ENCODE peak calls at places on chromosome X, in six cellular contexts. L is A549, Q is HCT116, M is SK-N-SH, H is Panc1, X is K562. G is an unnamed sample.

GRCh38 chrX:152881289-152881688 is 16.6 kb upstream of the ZNF185 start:
- DNase-seq in L (no peak), Q (no peak), M (no peak), H (no peak), X (no peak), G (no peak)

GRCh38 chrX:76253432-76253831 is 80.6 kb downstream of the PBDC1 start:
- DNase-seq in L (peak), Q (peak), M (peak), H (peak), X (peak), G (peak)

GRCh38 chrX:74492720-74493201 is 71.5 kb downstream of the SLC16A2 start:
- DNase-seq in L (peak), Q (no peak), M (peak), H (no peak), X (no peak), G (peak)

GRCh38 chrX:71454222-71454621 is 78.7 kb upstream of the OGT start:
- DNase-seq in L (no peak), Q (no peak), M (no peak), H (no peak), X (no peak), G (no peak)

GRCh38 chrX:43165343-43165920 is 387.5 kb upstream of the PPP1R2C start:
- DNase-seq in L (no peak), Q (no peak), M (no peak), H (no peak), X (no peak), G (no peak)

GRCh38 chrX:18146954-18147353 is 73.7 kb downstream of the BEND2 start:
- DNase-seq in L (peak), Q (no peak), M (no peak), H (no peak), X (peak), G (peak)

GRCh38 chrX:21963736-21964135 is 23.2 kb downstream of the SMS start:
- DNase-seq in L (no peak), Q (no peak), M (no peak), H (no peak), X (no peak), G (no peak)

GRCh38 chrX:65686246-65686645 is 18.8 kb downstream of the MSN start:
- DNase-seq in L (no peak), Q (no peak), M (no peak), H (no peak), X (no peak), G (no peak)

GRCh38 chrX:24014388-24015018 is 12.5 kb downstream of the KLHL15 start:
- DNase-seq in L (no peak), Q (no peak), M (no peak), H (no peak), X (no peak), G (no peak)

GRCh38 chrX:71514367-71515038 is 18.4 kb upstream of the OGT start:
- DNase-seq in L (no peak), Q (no peak), M (no peak), H (no peak), X (no peak), G (no peak)

GRCh38 chrX:81114757-81115156 is 87.0 kb downstream of the HMGN5 start:
- DNase-seq in L (no peak), Q (no peak), M (no peak), H (no peak), X (no peak), G (no peak)

GRCh38 chrX:141158084-141158483 is 18.8 kb downstream of the LDOC1 start:
- DNase-seq in L (no peak), Q (no peak), M (no peak), H (no peak), X (no peak), G (no peak)

GRCh38 chrX:106919932-106920452 is at the start of gene CLDN2:
- DNase-seq in L (no peak), Q (no peak), M (no peak), H (no peak), X (no peak), G (peak)

GRCh38 chrX:8834393-8834792 is 33.2 kb upstream of the FAM9A start:
- DNase-seq in L (no peak), Q (no peak), M (no peak), H (no peak), X (no peak), G (no peak)

GRCh38 chrX:85243761-85244410 is at the start of the genes SATL1 and ZNF711:
- DNase-seq in L (peak), Q (peak), M (peak), H (no peak), X (peak), G (peak)

GRCh38 chrX:368811-369562 is 17.7 kb downstream of the PPP2R3B start:
- DNase-seq in L (peak), Q (no peak), M (no peak), H (no peak), X (no peak), G (peak)

GRCh38 chrX:119753639-119754257 is 4.6 kb upstream of the SOWAHD start:
- DNase-seq in L (peak), Q (peak), M (peak), H (peak), X (peak), G (peak)

GRCh38 chrX:130851569-130851968 is 51.4 kb downstream of the ENOX2 start:
- DNase-seq in L (no peak), Q (no peak), M (no peak), H (no peak), X (no peak), G (no peak)

GRCh38 chrX:130861462-130861861 is 41.5 kb downstream of the ENOX2 start:
- DNase-seq in L (no peak), Q (no peak), M (no peak), H (no peak), X (no peak), G (no peak)

GRCh38 chrX:130857207-130857606 is 45.8 kb downstream of the ENOX2 start:
- DNase-seq in L (no peak), Q (no peak), M (no peak), H (no peak), X (no peak), G (no peak)
- H3K4me3 ChIP-seq in L (no peak), Q (no peak), M (no peak), H (no peak), X (no peak), G (no peak)

DNA sequence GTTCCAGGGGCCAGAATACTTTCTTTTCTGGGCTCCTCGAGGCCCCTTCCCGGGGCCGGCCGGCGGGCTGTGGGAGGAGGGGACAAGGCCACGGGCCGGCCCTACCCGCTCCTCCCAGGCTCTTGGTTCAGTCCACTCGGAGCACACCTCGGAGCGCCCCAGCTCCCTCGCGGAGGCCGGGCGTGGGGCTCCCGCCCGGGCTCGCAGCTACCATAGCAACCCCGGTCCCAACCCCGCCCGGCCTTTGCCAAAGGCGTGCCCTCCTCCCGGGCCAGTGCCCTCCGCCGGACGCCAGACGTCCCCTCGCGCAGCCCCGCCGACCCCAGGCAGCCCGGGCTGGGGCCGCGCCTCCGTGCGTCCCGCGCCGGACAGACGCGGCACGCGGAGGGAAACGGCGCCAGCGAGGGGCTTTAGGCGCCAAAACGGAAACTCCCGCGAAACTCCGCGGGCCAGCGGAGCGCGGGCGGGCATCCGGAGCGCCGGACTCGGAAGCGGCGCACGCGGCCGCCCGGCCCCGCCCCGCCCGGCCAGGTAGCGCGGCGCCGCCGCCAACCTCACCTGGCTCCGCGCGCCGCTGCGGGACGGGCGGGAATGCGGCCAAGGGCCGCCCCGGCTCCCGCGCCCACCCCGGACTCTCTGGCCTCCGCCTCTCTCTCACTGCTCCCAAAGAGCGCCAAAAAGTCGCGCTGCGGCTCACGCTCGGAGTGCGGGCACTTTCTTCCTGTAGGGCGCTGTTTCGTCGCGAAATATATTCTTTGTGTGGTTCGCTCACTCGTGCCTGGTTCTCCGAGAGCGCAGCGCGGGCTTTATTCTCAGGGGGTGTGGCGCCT is 633 bp upstream of the MBNL3 start:
- DNase-seq in L (peak), Q (no peak), M (peak), H (no peak), X (no peak), G (peak)
- TF ChIP-seq REST in L (no peak), Q (no peak), M (no peak), H (no peak), X (no peak), G (no peak)

DNA sequence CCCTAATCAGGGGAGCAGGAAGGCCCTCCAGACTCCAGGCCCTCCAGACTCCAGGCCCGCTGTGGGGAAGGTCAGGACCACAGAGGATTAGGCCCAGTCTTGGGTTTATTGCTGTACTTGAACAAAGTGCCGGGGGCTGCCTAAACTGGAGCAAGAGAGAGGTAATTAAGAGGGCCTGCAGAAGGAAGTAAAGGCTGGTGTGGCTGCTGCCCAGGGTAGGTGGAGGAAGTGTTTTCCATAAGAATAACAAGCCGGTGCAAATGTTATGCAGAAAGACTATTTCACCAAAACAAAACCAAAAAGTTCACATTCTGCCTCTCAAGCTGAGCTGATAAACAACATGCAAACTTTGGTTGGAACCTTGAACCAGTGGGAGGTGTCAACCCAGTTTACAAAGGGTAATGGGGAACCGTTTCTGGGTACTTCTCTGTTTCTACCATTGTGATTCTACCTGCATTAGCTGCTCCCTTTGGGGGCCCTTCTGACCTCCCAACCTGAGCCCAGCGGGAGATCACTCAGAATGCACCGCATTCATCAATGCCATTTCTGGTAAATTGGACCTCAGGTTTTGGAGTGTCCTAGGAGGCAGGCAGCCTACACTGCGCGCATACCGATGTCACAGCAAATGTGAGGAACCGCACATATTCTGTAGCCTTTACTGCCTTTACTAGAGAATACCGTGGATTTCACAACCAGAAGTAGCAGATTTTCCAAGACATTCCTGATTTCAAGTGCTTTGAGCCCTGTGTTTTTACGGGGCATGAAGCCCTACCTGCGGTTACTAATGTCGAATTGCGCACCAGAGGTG is 59.7 kb upstream of the BCOR start:
- DNase-seq in L (no peak), Q (no peak), M (no peak), H (no peak), X (no peak), G (peak)
- H3K4me3 ChIP-seq in L (peak), Q (peak), M (no peak), H (peak), X (no peak), G (peak)

GRCh38 chrX:123846598-123847038 is 13.2 kb upstream of the XIAP start:
- DNase-seq in L (peak), Q (no peak), M (no peak), H (peak), X (no peak), G (no peak)
- TF ChIP-seq REST in L (no peak), Q (no peak), M (no peak), H (no peak), X (no peak), G (no peak)

DNA sequence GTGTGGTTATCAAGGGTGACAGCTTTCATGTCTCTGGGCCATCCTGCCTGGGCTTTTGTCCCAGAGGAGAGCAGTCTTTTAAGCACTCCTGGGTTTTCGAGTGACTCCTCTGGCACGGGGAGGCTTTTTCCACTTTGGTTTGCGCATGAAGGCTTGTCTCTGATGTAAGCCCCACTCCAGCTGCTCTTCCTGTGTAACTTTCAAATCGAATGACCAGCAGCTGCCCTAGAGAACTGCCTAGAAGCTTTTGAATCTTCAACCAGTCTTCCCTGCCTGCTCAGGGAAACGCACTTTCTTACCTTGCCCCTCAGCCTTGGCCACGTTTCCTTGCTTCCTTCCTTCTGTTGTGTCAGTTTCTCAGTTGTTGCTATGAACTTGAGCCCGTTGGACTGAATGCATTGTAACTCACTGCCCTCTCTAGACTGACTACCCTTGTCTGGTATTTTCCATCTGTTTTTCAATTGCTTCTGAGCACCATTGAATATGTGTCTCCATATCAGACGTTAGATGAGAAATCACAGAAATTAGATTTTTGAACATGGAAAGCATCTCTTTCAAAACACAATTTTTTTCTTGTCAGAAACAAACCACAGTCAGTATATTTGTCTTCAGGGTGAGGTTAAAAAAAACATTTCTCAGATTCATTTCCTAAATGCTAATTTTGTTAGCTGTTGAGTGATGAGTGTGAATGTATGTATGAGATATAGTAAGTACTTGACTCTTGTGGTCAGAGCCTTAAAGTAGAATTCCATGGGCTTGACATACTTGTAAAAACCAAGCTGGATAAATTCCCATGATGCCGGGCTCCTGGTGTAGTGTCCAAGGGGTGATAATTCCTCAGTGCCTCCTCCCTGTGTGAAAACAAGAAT is 45.4 kb downstream of the SLC9A6 start:
- DNase-seq in L (no peak), Q (no peak), M (no peak), H (no peak), X (no peak), G (no peak)
- H3K4me3 ChIP-seq in L (no peak), Q (no peak), M (no peak), H (no peak), X (no peak), G (no peak)

GRCh38 chrX:3526084-3526483 is 179.6 kb upstream of the MXRA5 start:
- DNase-seq in L (no peak), Q (no peak), M (no peak), H (no peak), X (no peak), G (no peak)
- TF ChIP-seq REST in L (no peak), Q (no peak), M (no peak), H (no peak), X (no peak), G (no peak)